ENCODE peak calls at places on chromosomes 5 and 9, in five cellular contexts. Y is aorta, G is lung, K is sigmoid colon, W is upper lobe of left lung. Q is an unnamed sample.

GRCh38 chr5:180289433-180289832 is 2.5 kb downstream of the MAPK9 start:
- DNase-seq in Y (no peak), G (no peak), K (no peak), W (no peak), Q (peak; percentile 32)

GRCh38 chr5:172076783-172077244 is 70.4 kb upstream of the FBXW11 start:
- DNase-seq in Y (no peak), G (no peak), K (peak; percentile 28), W (no peak), Q (no peak)

GRCh38 chr9:13787234-13787833 is 507.8 kb upstream of the MPDZ start:
- DNase-seq in Y (no peak), G (no peak), K (no peak), W (no peak), Q (no peak)

GRCh38 chr5:99320461-99320860 is 391.7 kb upstream of the CHD1 start:
- DNase-seq in Y (peak; percentile 47), G (no peak), K (no peak), W (no peak), Q (no peak)

GRCh38 chr5:180391276-180391675 is 38.1 kb upstream of the GFPT2 start:
- DNase-seq in Y (peak; percentile 46), G (no peak), K (no peak), W (no peak), Q (no peak)

GRCh38 chr9:36450110-36450732 is 50.2 kb upstream of the RNF38 start:
- DNase-seq in Y (no peak), G (no peak), K (no peak), W (no peak), Q (no peak)

GRCh38 chr9:9499546-9499945 is 1113.3 kb downstream of the PTPRD start:
- DNase-seq in Y (no peak), G (no peak), K (no peak), W (no peak), Q (no peak)

GRCh38 chr5:112106878-112107277 is 312.2 kb downstream of the EPB41L4A start:
- DNase-seq in Y (no peak), G (no peak), K (no peak), W (no peak), Q (no peak)

GRCh38 chr5:137743031-137743640 is 7.2 kb upstream of the KLHL3 start:
- DNase-seq in Y (no peak), G (no peak), K (peak; percentile 68), W (no peak), Q (no peak)

GRCh38 chr9:33263131-33263935 is 1.2 kb downstream of the BAG1 start:
- DNase-seq in Y (no peak), G (no peak), K (no peak), W (peak; percentile 25), Q (no peak)

GRCh38 chr9:69877852-69878507 is 57.4 kb downstream of the CFAP95 start:
- DNase-seq in Y (no peak), G (no peak), K (no peak), W (no peak), Q (no peak)

GRCh38 chr5:107248065-107248695 is 422.6 kb downstream of the EFNA5 start:
- DNase-seq in Y (peak; percentile 55), G (peak; percentile 70), K (no peak), W (no peak), Q (no peak)

GRCh38 chr9:135516132-135516860 is 4.9 kb upstream of the LCN1 start:
- DNase-seq in Y (no peak), G (no peak), K (peak; percentile 41), W (peak; percentile 38), Q (no peak)

GRCh38 chr5:83567741-83568530 is 96.4 kb downstream of the VCAN start:
- DNase-seq in Y (no peak), G (no peak), K (no peak), W (no peak), Q (no peak)

GRCh38 chr9:108088916-108089315 is 599.3 kb upstream of the KLF4 start:
- DNase-seq in Y (no peak), G (no peak), K (no peak), W (no peak), Q (no peak)

GRCh38 chr5:95261369-95262175 is 23.3 kb downstream of the MCTP1 start:
- DNase-seq in Y (no peak), G (no peak), K (no peak), W (no peak), Q (no peak)

GRCh38 chr5:39411985-39412384 is 12.8 kb downstream of the DAB2 start:
- DNase-seq in Y (no peak), G (no peak), K (no peak), W (no peak), Q (no peak)

GRCh38 chr5:172421-172820 is 18.9 kb upstream of the LRRC14B start:
- DNase-seq in Y (no peak), G (no peak), K (peak; percentile 41), W (no peak), Q (no peak)

GRCh38 chr5:173627860-173628392 is 11.5 kb upstream of the BOD1 start:
- DNase-seq in Y (no peak), G (no peak), K (no peak), W (no peak), Q (no peak)
- H3K4me3 ChIP-seq in Y (no peak overlapping the region), G (no peak overlapping the region), K (no peak overlapping the region), W (no peak overlapping the region), Q (no peak overlapping the region)

GRCh38 chr5:80215523-80215922 is 40.3 kb downstream of the SERINC5 start:
- DNase-seq in Y (no peak), G (no peak), K (no peak), W (no peak), Q (no peak)
- H3K27ac ChIP-seq in Y (no peak overlapping the region), G (no peak overlapping the region), K (no peak overlapping the region), W (peak overlapping the region; percentile 52), Q (no peak overlapping the region)

DNA sequence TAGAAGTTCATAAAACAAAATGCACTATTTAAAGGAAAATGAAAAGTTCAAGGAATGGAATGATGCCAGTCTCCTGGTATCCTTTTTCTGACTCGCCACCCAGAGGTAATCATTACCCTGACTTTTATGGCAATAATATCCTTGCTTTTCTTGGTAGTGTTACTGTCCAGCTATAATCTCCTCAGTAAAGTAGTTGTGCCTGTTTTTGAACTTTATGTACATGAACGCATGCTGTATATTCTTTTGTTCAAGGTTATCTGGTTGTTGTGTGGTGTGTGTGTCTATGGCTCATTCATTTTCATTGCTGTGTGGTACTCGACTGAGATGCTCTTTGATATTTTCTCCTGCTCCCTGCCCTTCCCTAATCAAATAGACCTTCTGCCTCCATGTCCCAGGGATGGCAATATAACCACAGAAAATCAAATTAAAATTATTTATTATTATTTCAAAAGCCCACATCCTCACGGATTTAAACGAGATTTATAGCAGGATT is 29.2 kb upstream of the FBP1 start:
- DNase-seq in Y (no peak), G (no peak), K (no peak), W (no peak), Q (no peak)
- H3K4me3 ChIP-seq in Y (no peak overlapping the region), G (no peak overlapping the region), K (no peak overlapping the region), W (no peak overlapping the region), Q (no peak overlapping the region)

DNA sequence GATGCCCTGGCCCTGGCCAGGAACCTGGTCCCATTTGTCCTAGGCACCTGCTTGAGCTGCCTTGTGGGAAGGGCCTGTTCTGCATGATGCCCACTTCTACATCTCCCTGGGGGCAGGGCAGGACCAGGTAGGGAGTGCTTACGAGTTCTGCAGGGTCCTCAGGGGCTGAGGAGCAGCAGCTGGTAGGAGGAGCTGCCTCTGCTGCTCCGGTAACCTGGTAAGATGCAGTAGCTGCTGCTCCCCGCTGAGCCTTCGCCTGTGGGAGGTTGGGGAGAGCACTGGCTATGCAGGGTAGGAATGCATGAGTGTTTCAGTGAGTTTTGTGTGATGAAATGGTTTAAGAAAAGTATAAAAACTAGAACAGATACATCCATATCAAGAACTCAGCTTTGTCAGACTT is 13.6 kb downstream of the LRRC8A start:
- DNase-seq in Y (no peak), G (no peak), K (no peak), W (no peak), Q (no peak)
- H3K27ac ChIP-seq in Y (no peak overlapping the region), G (no peak overlapping the region), K (no peak overlapping the region), W (no peak overlapping the region), Q (peak overlapping the region; percentile 31)

GRCh38 chr5:119357815-119358559 is 2.2 kb downstream of the TNFAIP8 start:
- DNase-seq in Y (no peak), G (no peak), K (no peak), W (no peak), Q (no peak)
- H3K4me3 ChIP-seq in Y (no peak overlapping the region), G (no peak overlapping the region), K (peak overlapping the region; percentile 60), W (peak overlapping the region; percentile 70), Q (no peak overlapping the region)

DNA sequence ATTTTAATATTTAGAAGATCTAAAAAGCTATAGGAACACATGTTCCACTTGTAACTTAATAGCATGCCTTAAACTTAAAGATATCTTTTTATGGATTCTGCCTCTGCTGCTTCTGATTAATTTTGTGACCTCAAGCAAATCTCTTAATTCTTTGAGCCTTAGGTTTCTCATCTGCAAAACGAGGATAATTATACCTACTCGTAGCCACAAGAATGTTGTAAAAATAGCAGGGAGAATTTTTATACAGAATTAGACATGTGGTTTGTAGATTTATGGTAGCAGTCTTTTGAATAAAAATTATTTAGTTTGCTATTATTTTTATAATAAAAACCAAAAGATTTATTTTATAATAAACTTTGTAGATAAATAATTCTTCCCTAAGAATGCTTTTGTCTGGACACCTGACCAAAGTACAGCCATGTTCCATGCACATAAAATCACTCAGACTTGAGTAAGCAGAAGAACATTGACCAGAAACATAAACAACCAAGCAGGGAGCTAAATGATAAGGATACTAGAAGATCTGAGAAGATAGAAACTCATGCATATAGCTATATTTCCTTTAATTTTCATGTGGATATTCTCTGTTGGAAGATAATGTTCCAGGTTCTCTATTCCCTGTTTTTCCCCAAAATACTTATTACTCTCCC is 18.5 kb downstream of the C9orf85 start:
- DNase-seq in Y (no peak), G (no peak), K (no peak), W (no peak), Q (no peak)
- H3K27ac ChIP-seq in Y (no peak overlapping the region), G (no peak overlapping the region), K (no peak overlapping the region), W (no peak overlapping the region), Q (no peak overlapping the region)

GRCh38 chr5:119200795-119201194 is 129.9 kb downstream of the DMXL1 start:
- DNase-seq in Y (no peak), G (no peak), K (no peak), W (no peak), Q (no peak)
- H3K4me3 ChIP-seq in Y (no peak overlapping the region), G (no peak overlapping the region), K (no peak overlapping the region), W (no peak overlapping the region), Q (no peak overlapping the region)